ENCODE peak calls at places on chromosomes 11 and 22, in four cellular contexts. L is H9, R is AG04450, M is PC-9. E is an unnamed sample.

GRCh38 chr22:44710474-44711235 is 8.7 kb downstream of the PRR5 start:
- DNase-seq in M (no peak), L (no peak), R (no peak), E (no peak)

GRCh38 chr11:87179621-87180020 is 141.9 kb downstream of the TMEM135 start:
- DNase-seq in M (no peak), R (no peak), L (no peak), E (no peak)

GRCh38 chr11:47688101-47688500 is 27.1 kb downstream of the AGBL2 start:
- DNase-seq in L (no peak), M (no peak), R (no peak), E (no peak)

GRCh38 chr11:132222345-132222744 is 851.9 kb downstream of the NTM start:
- DNase-seq in R (no peak), M (no peak), L (no peak), E (no peak)

GRCh38 chr22:17728786-17729185 is 45.5 kb downstream of the BID start:
- DNase-seq in R (no peak), L (no peak), M (no peak), E (no peak)

GRCh38 chr22:40224702-40225101 is 47.0 kb downstream of the TNRC6B start:
- DNase-seq in M (no peak), L (no peak), R (no peak), E (no peak)

GRCh38 chr11:116927163-116927772 is 89.8 kb upstream of the APOA1 start:
- DNase-seq in M (no peak), R (no peak), L (no peak), E (no peak)

GRCh38 chr11:46537851-46538295 is 56.0 kb downstream of the AMBRA1 start:
- DNase-seq in R (peak; percentile 61), L (peak; percentile 92), M (peak; percentile 76), E (peak; percentile 39)

GRCh38 chr11:32723332-32723731 is 71.1 kb downstream of the CCDC73 start:
- DNase-seq in R (no peak), M (no peak), L (no peak), E (no peak)

GRCh38 chr11:128603752-128604472 is 16.6 kb upstream of the ETS1 start:
- DNase-seq in M (no peak), L (no peak), R (no peak), E (no peak)

GRCh38 chr11:60170566-60170965 is 12.3 kb downstream of the MS4A6A start:
- DNase-seq in M (no peak), L (no peak), R (no peak), E (no peak)

GRCh38 chr11:113554531-113554930 is 79.3 kb upstream of the DRD2 start:
- DNase-seq in M (no peak), R (no peak), L (no peak), E (no peak)

GRCh38 chr11:23995891-23996290 is 501.0 kb upstream of the LUZP2 start:
- DNase-seq in L (no peak), R (peak; percentile 84), M (no peak), E (no peak)
- H3K9me3 ChIP-seq in L (no peaks in the 10 kb centered on the region), R (peaks cover 7% of the 10 kb centered on the region), M (no peaks in the 10 kb centered on the region), E (no peaks in the 10 kb centered on the region)

GRCh38 chr11:133549796-133550195 is 17.5 kb upstream of the OPCML start:
- DNase-seq in L (no peak), M (no peak), R (no peak), E (no peak)
- H3K9me3 ChIP-seq in L (no peaks in the 10 kb centered on the region), M (no peaks in the 10 kb centered on the region), R (peaks cover 67% of the 10 kb centered on the region), E (no peaks in the 10 kb centered on the region)

DNA sequence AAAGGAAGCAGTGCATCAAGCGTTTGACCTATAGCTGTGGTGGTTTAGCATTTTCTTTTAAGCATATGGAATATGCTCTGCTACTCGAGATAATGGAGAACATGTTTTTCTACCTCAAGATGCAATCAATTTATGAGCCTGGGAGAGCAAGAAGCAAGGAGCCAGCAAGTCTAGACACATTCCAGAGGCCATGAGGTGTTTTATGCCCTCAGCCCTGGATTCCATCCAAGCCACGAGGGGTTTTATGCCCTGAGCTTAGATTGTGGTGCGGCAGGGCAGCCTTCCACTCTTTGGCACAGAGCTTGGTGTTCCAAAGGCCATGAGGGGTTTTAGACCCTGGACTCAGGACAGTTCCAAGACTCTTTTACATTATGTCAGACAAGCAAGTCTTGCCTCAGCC is 11.7 kb upstream of the DNAJB13 start:
- DNase-seq in R (no peak), L (no peak), M (no peak), E (no peak)
- H3K9me3 ChIP-seq in R (peaks cover 24% of the 10 kb centered on the region), L (no peaks in the 10 kb centered on the region), M (peaks cover 37% of the 10 kb centered on the region), E (no peaks in the 10 kb centered on the region)

GRCh38 chr22:48980409-48980808 is 847.3 kb downstream of the BRD1 start:
- DNase-seq in M (no peak), L (no peak), R (no peak), E (no peak)
- H3K9me3 ChIP-seq in M (no peaks in the 10 kb centered on the region), L (no peaks in the 10 kb centered on the region), R (peaks cover 70% of the 10 kb centered on the region), E (no peaks in the 10 kb centered on the region)

GRCh38 chr22:35329114-35329847 is 29.6 kb downstream of the TOM1 start:
- DNase-seq in R (no peak), M (no peak), L (no peak), E (no peak)

GRCh38 chr22:35327690-35328471 is 28.2 kb downstream of the TOM1 start:
- DNase-seq in L (no peak), R (no peak), M (no peak), E (no peak)

GRCh38 chr22:35330258-35330861 is 30.7 kb downstream of the TOM1 start:
- DNase-seq in L (no peak), M (peak; percentile 54), R (peak; percentile 45), E (no peak)

GRCh38 chr22:35326854-35327562 is 27.3 kb downstream of the TOM1 start:
- DNase-seq in L (no peak), R (no peak), M (no peak), E (no peak)

GRCh38 chr22:35328472-35328885 is 28.8 kb downstream of the TOM1 start:
- DNase-seq in M (no peak), R (no peak), L (no peak), E (no peak)
- H3K9me3 ChIP-seq in M (no peaks in the 10 kb centered on the region), R (peaks cover 6% of the 10 kb centered on the region), L (no peaks in the 10 kb centered on the region), E (no peaks in the 10 kb centered on the region)

GRCh38 chr11:114604886-114605285 is 9.3 kb upstream of the NXPE4 start:
- DNase-seq in M (no peak), R (no peak), L (no peak), E (no peak)
- H3K9me3 ChIP-seq in M (no peaks in the 10 kb centered on the region), R (no peaks in the 10 kb centered on the region), L (no peaks in the 10 kb centered on the region), E (peaks cover 3% of the 10 kb centered on the region)

GRCh38 chr22:22461583-22461982 is 47.0 kb downstream of the ZNF280B start:
- DNase-seq in M (no peak), R (no peak), L (no peak), E (no peak)

GRCh38 chr22:22461111-22461510 is 47.4 kb downstream of the ZNF280B start:
- DNase-seq in M (no peak), L (no peak), R (no peak), E (no peak)

GRCh38 chr22:22460635-22461034 is 47.9 kb downstream of the ZNF280B start:
- DNase-seq in M (no peak), R (no peak), L (no peak), E (no peak)

GRCh38 chr22:22458896-22459588 is 49.5 kb downstream of the ZNF280B start:
- DNase-seq in L (no peak), M (no peak), R (no peak), E (no peak)

DNA sequence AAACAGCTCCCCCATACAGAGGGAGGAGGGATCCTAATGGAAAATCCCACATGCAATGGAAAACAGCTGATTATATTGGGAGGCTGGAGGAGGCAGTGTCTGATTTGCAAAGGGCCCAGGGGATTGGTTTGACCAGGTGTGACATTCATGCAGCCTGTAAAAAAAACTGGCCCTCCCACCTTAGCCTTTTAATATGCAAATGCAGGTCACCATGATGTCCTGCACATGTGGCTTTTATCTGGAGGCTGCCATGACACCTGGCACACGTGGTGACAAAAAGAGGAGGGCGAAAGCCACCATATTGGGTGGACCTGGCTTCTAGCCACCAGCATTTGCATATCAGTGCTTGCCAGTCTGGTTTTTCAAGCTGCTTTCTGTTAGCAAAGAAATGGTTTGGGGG is 48.5 kb downstream of the ZNF280B start:
- DNase-seq in M (no peak), R (no peak), L (peak; percentile 68), E (no peak)
- H3K9me3 ChIP-seq in M (no peaks in the 10 kb centered on the region), R (peaks cover 11% of the 10 kb centered on the region), L (peaks cover 15% of the 10 kb centered on the region), E (no peaks in the 10 kb centered on the region)

DNA sequence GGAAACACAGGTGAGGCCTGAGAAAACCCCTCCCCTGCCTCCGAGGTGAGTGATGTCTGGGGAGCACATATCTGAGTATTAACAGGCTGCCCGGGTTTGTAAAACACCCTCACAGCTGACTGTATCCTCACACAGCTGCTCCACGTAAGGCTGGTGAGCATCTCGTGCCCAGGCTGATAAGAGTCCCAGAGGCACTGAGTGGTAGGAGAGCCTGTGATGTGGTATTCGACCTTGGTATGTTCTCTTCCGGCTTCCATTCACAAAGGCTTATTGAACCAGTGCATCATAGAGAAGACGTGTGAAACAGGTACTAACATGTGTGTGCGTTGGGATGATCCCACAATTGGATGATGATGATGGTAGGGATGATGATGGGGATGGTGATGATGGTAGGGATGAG is 71.7 kb downstream of the RASSF10 start:
- DNase-seq in R (no peak), M (no peak), L (no peak), E (no peak)
- H3K9me3 ChIP-seq in R (no peaks in the 10 kb centered on the region), M (no peaks in the 10 kb centered on the region), L (no peaks in the 10 kb centered on the region), E (no peaks in the 10 kb centered on the region)

GRCh38 chr22:48004936-48005335 is 1242.5 kb downstream of the TBC1D22A start:
- DNase-seq in R (no peak), M (no peak), L (no peak), E (no peak)

DNA sequence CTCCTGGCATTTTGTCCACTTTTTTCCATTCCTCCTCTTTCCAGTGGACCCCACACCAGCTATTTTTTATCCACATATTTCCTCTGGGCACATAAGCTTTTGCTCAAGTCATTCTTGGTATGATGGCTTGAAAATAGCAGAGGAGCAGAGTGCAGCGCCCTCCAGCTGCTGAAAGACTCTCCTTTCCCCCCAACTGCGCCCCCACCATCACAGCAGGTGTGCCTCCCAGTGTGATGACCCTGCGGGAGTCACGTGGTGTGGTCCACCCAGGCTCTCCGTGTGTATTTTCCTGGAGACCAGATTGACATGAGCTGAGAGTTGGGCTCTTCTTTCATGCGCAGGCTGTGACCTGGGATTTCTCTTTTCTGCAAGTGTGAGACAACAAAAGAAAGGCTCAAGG is 1241.6 kb downstream of the TBC1D22A start:
- DNase-seq in L (no peak), R (no peak), M (no peak), E (no peak)
- H3K9me3 ChIP-seq in L (no peaks in the 10 kb centered on the region), R (peaks cover 49% of the 10 kb centered on the region), M (no peaks in the 10 kb centered on the region), E (no peaks in the 10 kb centered on the region)

GRCh38 chr11:3085052-3085451 is 27.8 kb upstream of the CARS1 start:
- DNase-seq in L (no peak), R (no peak), M (no peak), E (no peak)

GRCh38 chr11:3087821-3088800 is 30.9 kb upstream of the CARS1 start:
- DNase-seq in R (no peak), M (no peak), L (no peak), E (no peak)

GRCh38 chr11:3086114-3086513 is 28.9 kb upstream of the CARS1 start:
- DNase-seq in M (no peak), R (no peak), L (no peak), E (no peak)

GRCh38 chr11:3087373-3087772 is 30.1 kb upstream of the CARS1 start:
- DNase-seq in M (no peak), L (no peak), R (no peak), E (no peak)

DNA sequence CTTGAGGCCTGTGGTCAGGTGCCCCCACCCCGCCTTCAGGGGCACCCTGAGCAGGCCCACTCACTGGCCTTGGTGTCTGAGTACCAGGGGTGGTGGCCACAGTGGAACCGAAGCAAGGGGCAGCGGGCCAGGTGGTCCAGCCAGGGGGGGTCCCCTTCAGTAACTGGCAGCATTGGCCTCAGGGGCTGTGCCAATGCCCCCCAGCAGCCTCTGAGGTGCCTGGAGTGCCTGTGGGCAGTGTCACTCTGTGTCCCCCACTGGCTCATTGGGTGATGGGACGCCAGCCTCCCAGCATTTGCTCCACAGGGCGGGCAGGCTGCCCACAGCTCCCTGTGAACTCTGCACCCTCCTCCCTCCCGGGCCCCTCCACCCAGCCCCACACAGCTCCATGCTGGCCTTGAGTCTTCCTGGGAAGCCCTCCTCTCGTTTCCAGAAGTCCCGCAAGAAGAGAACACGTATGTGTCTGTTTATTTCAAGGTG is 29.5 kb upstream of the CARS1 start:
- DNase-seq in R (no peak), M (no peak), L (no peak), E (no peak)
- H3K9me3 ChIP-seq in R (no peaks in the 10 kb centered on the region), M (no peaks in the 10 kb centered on the region), L (no peaks in the 10 kb centered on the region), E (no peaks in the 10 kb centered on the region)

E was measured in T-helper 17 cell.